ENCODE peak calls at places on chromosomes 11 and 22, in seven cellular contexts. K, Z, R, G, D, Q and I are unnamed samples.

GRCh38 chr22:49827307-49827852 is 293 bp downstream of the BRD1 start:
- DNase-seq in K (no peak), Z (no peak), R (no peak), G (no peak), D (no peak), Q (no peak), I (no peak)

GRCh38 chr11:19199766-19200165 is 2.0 kb downstream of the CSRP3 start:
- DNase-seq in K (no peak), Z (no peak), R (no peak), G (no peak), D (no peak), Q (no peak), I (no peak)

GRCh38 chr22:41688365-41689211 is at the start of gene SNU13:
- DNase-seq in K (peak; percentile 82), Z (peak; percentile 93), R (peak; percentile 77), G (peak; percentile 95), D (peak; percentile 69), Q (peak; percentile 93), I (peak; percentile 92)

GRCh38 chr11:72141066-72141465 is 5.5 kb downstream of the FOLR3 start:
- DNase-seq in K (no peak), Z (no peak), R (no peak), G (no peak), D (peak; percentile 96), Q (peak; percentile 23), I (no peak)

GRCh38 chr11:67437082-67437821 is at the start of gene PTPRCAP:
- DNase-seq in K (no peak), Z (peak; percentile 82), R (no peak), G (peak; percentile 74), D (no peak), Q (peak; percentile 69), I (no peak)

GRCh38 chr22:25847451-25847850 is 105.5 kb downstream of the MYO18B start:
- DNase-seq in K (no peak), Z (no peak), R (no peak), G (no peak), D (no peak), Q (no peak), I (no peak)

GRCh38 chr11:111331711-111332479 is 33.5 kb downstream of the POU2AF3 start:
- DNase-seq in K (no peak), Z (no peak), R (no peak), G (no peak), D (no peak), Q (no peak), I (no peak)

GRCh38 chr11:41431784-41432183 is 27.7 kb downstream of the LRRC4C start:
- DNase-seq in K (no peak), Z (no peak), R (peak; percentile 20), G (no peak), D (no peak), Q (no peak), I (no peak)

GRCh38 chr11:73308963-73309960 is 1.2 kb downstream of the ARHGEF17 start:
- DNase-seq in K (no peak), Z (no peak), R (no peak), G (peak; percentile 91), D (peak; percentile 80), Q (no peak), I (peak; percentile 91)